ENCODE peak calls at places on chromosomes 4 and X, in five cellular contexts. O, Q, H, A and K are unnamed samples. For H3K4me1, the result is how much of the 10 kb centered on the place peaks cover.

GRCh38 chrX:50067435-50068292 is 133.1 kb downstream of the AKAP4 start:
- DNase-seq in O (no peak), Q (peak), H (peak), A (peak), K (peak)

GRCh38 chrX:148961990-148962389 is 461.6 kb downstream of the AFF2 start:
- DNase-seq in O (no peak), Q (no peak), H (no peak), A (peak), K (no peak)

GRCh38 chr4:61527886-61528285 is 327.8 kb downstream of the ADGRL3 start:
- DNase-seq in O (no peak), Q (no peak), H (no peak), A (peak), K (no peak)

GRCh38 chrX:2385224-2385623 is 115.6 kb downstream of the DHRSX start:
- DNase-seq in O (no peak), Q (no peak), H (no peak), A (peak), K (no peak)

GRCh38 chr4:38943355-38943754 is 75.7 kb downstream of the FAM114A1 start:
- DNase-seq in O (no peak), Q (peak), H (no peak), A (peak), K (no peak)

GRCh38 chrX:120752431-120753128 is 122.7 kb upstream of the C1GALT1C1 start:
- DNase-seq in O (no peak), Q (no peak), H (no peak), A (no peak), K (no peak)

GRCh38 chrX:120660638-120661037 is 30.8 kb upstream of the C1GALT1C1 start:
- DNase-seq in O (no peak), Q (no peak), H (no peak), A (no peak), K (no peak)

GRCh38 chr4:21819086-21819485 is 129.5 kb downstream of the KCNIP4 start:
- DNase-seq in O (no peak), Q (no peak), H (no peak), A (peak), K (no peak)

GRCh38 chr4:76758290-76758882 is 139.6 kb downstream of the SOWAHB start:
- DNase-seq in O (no peak), Q (peak), H (no peak), A (peak), K (no peak)

GRCh38 chr4:72997409-72997808 is 72.1 kb downstream of the COX18 start:
- DNase-seq in O (no peak), Q (no peak), H (peak), A (no peak), K (peak)

GRCh38 chrX:40140706-40141499 is 43.1 kb upstream of the BCOR start:
- DNase-seq in O (no peak), Q (no peak), H (no peak), A (peak), K (peak)

GRCh38 chr4:1463088-1463926 is 57.1 kb upstream of the NKX1-1 start:
- DNase-seq in O (no peak), Q (no peak), H (no peak), A (peak), K (peak)

GRCh38 chr4:58600290-58600689 is 1490.1 kb upstream of the IGFBP7 start:
- DNase-seq in O (no peak), Q (no peak), H (no peak), A (no peak), K (no peak)

GRCh38 chr4:51885371-51885770 is 42.4 kb downstream of the DCUN1D4 start:
- DNase-seq in O (no peak), Q (no peak), H (no peak), A (peak), K (no peak)

GRCh38 chr4:15575951-15576350 is 79.2 kb downstream of the FBXL5 start:
- DNase-seq in O (no peak), Q (no peak), H (no peak), A (no peak), K (no peak)

GRCh38 chr4:128228021-128228571 is 59.5 kb downstream of the PGRMC2 start:
- DNase-seq in O (no peak), Q (no peak), H (no peak), A (peak), K (no peak)

GRCh38 chr4:88208146-88208545 is 49.7 kb upstream of the ABCG2 start:
- DNase-seq in O (no peak), Q (no peak), H (no peak), A (no peak), K (no peak)

GRCh38 chr4:99811850-99812249 is 4.8 kb upstream of the DAPP1 start:
- DNase-seq in O (peak), Q (peak), H (no peak), A (peak), K (no peak)

GRCh38 chr4:166252487-166253402 is 379.7 kb downstream of the TLL1 start:
- DNase-seq in O (no peak), Q (peak), H (no peak), A (peak), K (no peak)

GRCh38 chr4:7285244-7286122 is 93.1 kb downstream of the SORCS2 start:
- DNase-seq in O (no peak), Q (no peak), H (no peak), A (no peak), K (no peak)

GRCh38 chr4:188663369-188663768 is 524.1 kb downstream of the TRIML1 start:
- DNase-seq in O (no peak), Q (no peak), H (no peak), A (no peak), K (no peak)

GRCh38 chrX:72045552-72046277 is 86.0 kb downstream of the RTL5 start:
- DNase-seq in O (no peak), Q (peak), H (no peak), A (no peak), K (no peak)

GRCh38 chrX:150032742-150033141 is 94.5 kb upstream of the EOLA2 start:
- DNase-seq in O (no peak), Q (no peak), H (no peak), A (peak), K (no peak)

GRCh38 chr4:150302553-150302952 is 224.3 kb downstream of the DCLK2 start:
- DNase-seq in O (no peak), Q (no peak), H (no peak), A (peak), K (no peak)

GRCh38 chrX:153161952-153162351 is 17.1 kb upstream of the MAGEA1 start:
- DNase-seq in O (no peak), Q (no peak), H (no peak), A (no peak), K (no peak)

GRCh38 chrX:111460612-111461011 is 48.6 kb upstream of the DCX start:
- DNase-seq in O (no peak), Q (no peak), H (no peak), A (no peak), K (no peak)

GRCh38 chr4:135277116-135277979 is 1075.8 kb upstream of the PABPC4L start:
- DNase-seq in O (no peak), Q (no peak), H (no peak), A (peak), K (no peak)

GRCh38 chr4:104491396-104491821 is 3.3 kb downstream of the CXXC4 start:
- DNase-seq in O (peak), Q (peak), H (peak), A (peak), K (peak)
- H3K4me1 ChIP-seq in O (under half), Q (under half), H (under half), A (under half), K (under half)

DNA sequence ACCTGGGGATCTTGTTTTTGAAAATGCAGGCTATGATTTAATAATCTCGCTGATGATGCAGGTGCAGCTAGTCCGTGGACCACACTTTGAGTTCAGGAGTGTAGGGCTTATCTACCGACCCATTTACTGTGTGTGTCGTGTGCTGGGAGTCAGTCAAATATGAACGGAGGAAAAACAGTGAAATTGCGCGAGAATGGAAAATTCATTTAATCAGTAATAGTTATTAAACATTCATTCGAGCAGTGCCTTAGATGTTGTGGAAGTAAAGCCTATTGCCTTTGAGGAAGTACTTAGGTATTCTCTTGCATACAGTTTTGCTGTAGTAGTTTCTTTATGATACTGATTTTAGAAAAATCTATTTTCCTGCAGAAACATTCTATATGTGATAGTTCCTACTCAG is 725 bp downstream of the RAB33B start:
- DNase-seq in O (no peak), Q (no peak), H (no peak), A (no peak), K (no peak)
- H3K4me1 ChIP-seq in O (under half), Q (under half), H (under half), A (under half), K (half or more)

DNA sequence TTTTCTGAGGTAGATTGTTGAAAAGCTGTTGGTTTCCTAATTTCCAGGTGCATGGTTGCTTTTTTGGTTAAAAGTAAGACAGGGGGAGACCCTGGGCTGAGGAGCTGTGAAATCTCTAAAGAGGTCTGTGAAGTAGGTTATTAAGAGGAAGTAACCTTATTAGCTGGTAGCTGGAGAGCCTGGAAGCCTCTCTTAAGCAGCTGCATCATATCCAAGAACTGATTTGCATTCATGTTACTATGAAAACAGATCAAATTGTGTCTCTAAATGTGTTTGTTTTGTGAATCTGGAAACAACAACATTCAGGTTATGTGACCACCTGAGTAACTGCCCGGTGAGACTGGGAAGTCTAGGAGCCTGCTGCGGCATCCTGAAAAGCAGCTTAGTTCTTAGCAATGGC is 54.1 kb downstream of the ARHGAP10 start:
- DNase-seq in O (no peak), Q (no peak), H (no peak), A (no peak), K (no peak)
- H3K4me1 ChIP-seq in O (under half), Q (under half), H (under half), A (under half), K (under half)

GRCh38 chr4:57076646-57077045 is 33.5 kb downstream of the IGFBP7 start:
- DNase-seq in O (no peak), Q (no peak), H (no peak), A (no peak), K (no peak)

GRCh38 chr4:57081651-57082349 is 28.4 kb downstream of the IGFBP7 start:
- DNase-seq in O (no peak), Q (no peak), H (no peak), A (no peak), K (no peak)

GRCh38 chr4:57077550-57078311 is 32.5 kb downstream of the IGFBP7 start:
- DNase-seq in O (no peak), Q (no peak), H (no peak), A (no peak), K (no peak)

GRCh38 chr4:57080781-57081650 is 29.2 kb downstream of the IGFBP7 start:
- DNase-seq in O (no peak), Q (no peak), H (no peak), A (peak), K (no peak)

GRCh38 chr4:57078685-57079521 is 31.3 kb downstream of the IGFBP7 start:
- DNase-seq in O (no peak), Q (no peak), H (no peak), A (no peak), K (peak)
- H3K4me1 ChIP-seq in O (under half), Q (under half), H (under half), A (under half), K (under half)

GRCh38 chr4:3403104-3403906 is 38.5 kb upstream of the HGFAC start:
- DNase-seq in O (no peak), Q (no peak), H (no peak), A (no peak), K (peak)
- H3K4me1 ChIP-seq in O (under half), Q (under half), H (under half), A (under half), K (under half)

GRCh38 chr4:186698028-186698427 is 25.6 kb downstream of the FAT1 start:
- DNase-seq in O (no peak), Q (no peak), H (no peak), A (no peak), K (no peak)

GRCh38 chr4:186691396-186691795 is 32.3 kb downstream of the FAT1 start:
- DNase-seq in O (no peak), Q (no peak), H (no peak), A (no peak), K (no peak)

GRCh38 chr4:186693159-186693815 is 30.4 kb downstream of the FAT1 start:
- DNase-seq in O (no peak), Q (no peak), H (peak), A (peak), K (peak)

GRCh38 chr4:186695392-186695791 is 28.3 kb downstream of the FAT1 start:
- DNase-seq in O (no peak), Q (no peak), H (no peak), A (no peak), K (no peak)

DNA sequence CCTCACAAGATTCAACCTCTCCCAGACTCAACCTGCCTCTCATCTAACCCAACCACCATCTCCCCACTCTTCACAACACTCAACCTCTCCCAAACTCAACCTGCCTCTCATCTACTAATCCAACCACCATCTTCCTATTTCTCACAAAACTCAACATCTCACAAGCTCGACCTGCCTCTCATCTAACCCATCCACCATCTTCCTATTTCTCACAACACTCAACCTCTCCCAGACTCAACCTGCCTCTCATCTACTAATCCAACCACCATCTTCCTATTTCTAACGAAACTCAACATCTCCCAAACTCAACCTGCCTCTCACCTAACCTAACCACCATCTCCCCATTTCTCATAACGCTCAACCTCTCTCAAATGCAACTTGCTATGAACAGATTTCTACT is 29.8 kb downstream of the FAT1 start:
- DNase-seq in O (no peak), Q (no peak), H (no peak), A (no peak), K (no peak)
- H3K4me1 ChIP-seq in O (under half), Q (under half), H (under half), A (under half), K (under half)

GRCh38 chr4:74631988-74632387 is 162.3 kb downstream of the BTC start:
- DNase-seq in O (no peak), Q (no peak), H (no peak), A (no peak), K (no peak)
- H3K4me1 ChIP-seq in O (under half), Q (under half), H (under half), A (under half), K (under half)

GRCh38 chrX:41720125-41720780 is 3.7 kb upstream of the GPR82 start:
- DNase-seq in O (no peak), Q (no peak), H (no peak), A (no peak), K (no peak)
- H3K4me1 ChIP-seq in O (under half), Q (under half), H (under half), A (under half), K (under half)

GRCh38 chr4:10963958-10964705 is 279.6 kb upstream of the CLNK start:
- DNase-seq in O (no peak), Q (no peak), H (no peak), A (no peak), K (no peak)
- H3K4me1 ChIP-seq in O (under half), Q (under half), H (under half), A (under half), K (under half)